ENCODE peak calls at places on chromosomes 13 and 19, in ten cellular contexts. B is AG09319; G is tibial nerve; L is RWPE1; D is CD8-positive, alpha-beta T cell; I is retinal pigment epithelial cell; O is cardiac fibroblast; T is tibial artery; F is PC-9; X is dorsolateral prefrontal cortex. P is an unnamed sample.

GRCh38 chr19:480016-480855 is 16.1 kb upstream of the MADCAM1 start:
- DNase-seq in B (peak), G (peak), L (no peak), D (peak), I (no peak), O (peak), T (peak), F (no peak), X (peak), P (no peak)

GRCh38 chr19:33399745-33400681 is 26.5 kb downstream of the CEBPG start:
- DNase-seq in B (no peak), G (peak), L (no peak), D (no peak), I (no peak), O (no peak), T (peak), F (no peak), X (no peak), P (no peak)

GRCh38 chr13:40269086-40269485 is 397.4 kb downstream of the FOXO1 start:
- DNase-seq in B (no peak), G (no peak), L (no peak), D (no peak), I (no peak), O (peak), T (peak), F (no peak), X (no peak), P (no peak)

GRCh38 chr13:47211106-47211505 is 314.3 kb upstream of the HTR2A start:
- DNase-seq in B (no peak), G (no peak), L (peak), D (no peak), I (no peak), O (peak), T (no peak), F (no peak), X (no peak), P (no peak)

GRCh38 chr13:79626924-79627323 is 146.0 kb downstream of the NDFIP2 start:
- DNase-seq in B (no peak), G (no peak), L (no peak), D (no peak), I (peak), O (no peak), T (no peak), F (no peak), X (no peak), P (no peak)

GRCh38 chr13:89212186-89212585 is 1541.0 kb downstream of the SLITRK5 start:
- DNase-seq in B (no peak), G (no peak), L (no peak), D (no peak), I (no peak), O (no peak), T (no peak), F (no peak), X (no peak), P (no peak)

GRCh38 chr19:52637718-52638585 is at the start of gene ZNF83:
- DNase-seq in B (peak), G (peak), L (peak), D (peak), I (no peak), O (peak), T (peak), F (peak), X (peak), P (peak)

GRCh38 chr13:20498659-20499058 is 27.0 kb downstream of the CRYL1 start:
- DNase-seq in B (no peak), G (no peak), L (no peak), D (no peak), I (no peak), O (no peak), T (no peak), F (no peak), X (no peak), P (no peak)

GRCh38 chr13:80339578-80339840 is 1.4 kb downstream of the SPRY2 start:
- DNase-seq in B (no peak), G (no peak), L (peak), D (no peak), I (no peak), O (peak), T (no peak), F (no peak), X (no peak), P (no peak)

GRCh38 chr19:30792561-30793505 is 420.6 kb downstream of the ZNF536 start:
- DNase-seq in B (no peak), G (no peak), L (no peak), D (no peak), I (no peak), O (no peak), T (no peak), F (no peak), X (no peak), P (no peak)

GRCh38 chr13:23868521-23868920 is 20.7 kb downstream of the MIPEP start:
- DNase-seq in B (no peak), G (no peak), L (peak), D (no peak), I (no peak), O (peak), T (no peak), F (peak), X (no peak), P (no peak)

GRCh38 chr19:2191456-2191931 is 27.8 kb downstream of the DOT1L start:
- DNase-seq in B (no peak), G (no peak), L (no peak), D (no peak), I (no peak), O (no peak), T (no peak), F (no peak), X (no peak), P (no peak)

GRCh38 chr13:40103864-40104263 is 448.4 kb downstream of the COG6 start:
- DNase-seq in B (no peak), G (no peak), L (no peak), D (no peak), I (no peak), O (no peak), T (no peak), F (no peak), X (no peak), P (no peak)

GRCh38 chr19:38024991-38025716 is 118.1 kb downstream of the SIPA1L3 start:
- DNase-seq in B (no peak), G (no peak), L (no peak), D (no peak), I (no peak), O (no peak), T (no peak), F (no peak), X (peak), P (no peak)

GRCh38 chr13:103852036-103852435 is 785.8 kb upstream of the SLC10A2 start:
- DNase-seq in B (no peak), G (no peak), L (no peak), D (no peak), I (no peak), O (no peak), T (no peak), F (no peak), X (no peak), P (no peak)

GRCh38 chr13:90918551-90918950 is 428.9 kb upstream of the MIR17HG start:
- DNase-seq in B (no peak), G (no peak), L (no peak), D (no peak), I (peak), O (peak), T (no peak), F (no peak), X (no peak), P (no peak)

GRCh38 chr19:32223595-32224370 is 121.6 kb upstream of the ZNF507 start:
- DNase-seq in B (no peak), G (no peak), L (no peak), D (no peak), I (no peak), O (no peak), T (no peak), F (no peak), X (no peak), P (no peak)

GRCh38 chr19:47663435-47663910 is 49.7 kb upstream of the EHD2 start:
- DNase-seq in B (peak), G (no peak), L (peak), D (no peak), I (no peak), O (peak), T (no peak), F (peak), X (no peak), P (no peak)

GRCh38 chr19:16226184-16226591 is 28.5 kb downstream of the AP1M1 start:
- DNase-seq in B (no peak), G (peak), L (no peak), D (no peak), I (no peak), O (no peak), T (no peak), F (no peak), X (no peak), P (no peak)

GRCh38 chr19:1449467-1450442 is at the start of gene APC2:
- DNase-seq in B (no peak), G (no peak), L (peak), D (no peak), I (no peak), O (no peak), T (no peak), F (no peak), X (peak), P (no peak)

GRCh38 chr13:99605417-99606321 is 104.4 kb downstream of the TM9SF2 start:
- DNase-seq in B (no peak), G (no peak), L (peak), D (peak), I (no peak), O (no peak), T (peak), F (no peak), X (peak), P (peak)

GRCh38 chr19:35123573-35123972 is 8.0 kb downstream of the FXYD3 start:
- DNase-seq in B (no peak), G (peak), L (no peak), D (no peak), I (no peak), O (peak), T (peak), F (peak), X (no peak), P (no peak)

GRCh38 chr19:30070970-30071632 is 129.1 kb downstream of the URI1 start:
- DNase-seq in B (no peak), G (no peak), L (no peak), D (no peak), I (no peak), O (no peak), T (no peak), F (no peak), X (peak), P (no peak)

GRCh38 chr19:14116918-14117578 is 514 bp downstream of the PRKACA start:
- DNase-seq in B (no peak), G (no peak), L (no peak), D (peak), I (no peak), O (no peak), T (peak), F (peak), X (no peak), P (no peak)

GRCh38 chr19:45130888-45131615 is 29.7 kb downstream of the NKPD1 start:
- DNase-seq in B (no peak), G (no peak), L (peak), D (no peak), I (no peak), O (no peak), T (no peak), F (peak), X (peak), P (no peak)

GRCh38 chr13:26471807-26472206 is 85.7 kb upstream of the WASF3 start:
- DNase-seq in B (no peak), G (no peak), L (no peak), D (no peak), I (no peak), O (no peak), T (no peak), F (no peak), X (no peak), P (no peak)

GRCh38 chr13:44280461-44280860 is 93.2 kb upstream of the SERP2 start:
- DNase-seq in B (no peak), G (no peak), L (no peak), D (no peak), I (no peak), O (no peak), T (no peak), F (no peak), X (no peak), P (no peak)

GRCh38 chr13:109977212-109977968 is 191.0 kb upstream of the IRS2 start:
- DNase-seq in B (no peak), G (no peak), L (no peak), D (no peak), I (no peak), O (no peak), T (no peak), F (no peak), X (no peak), P (no peak)

GRCh38 chr19:35291259-35291658 is 702 bp upstream of the MAG start:
- DNase-seq in B (no peak), G (no peak), L (no peak), D (no peak), I (no peak), O (no peak), T (no peak), F (peak), X (no peak), P (no peak)

GRCh38 chr13:80705371-80706163 is 364.6 kb upstream of the SPRY2 start:
- DNase-seq in B (no peak), G (no peak), L (no peak), D (no peak), I (no peak), O (no peak), T (no peak), F (no peak), X (no peak), P (no peak)

GRCh38 chr13:41196620-41197019 is 2.3 kb upstream of the KBTBD7 start:
- DNase-seq in B (no peak), G (no peak), L (no peak), D (no peak), I (no peak), O (peak), T (no peak), F (no peak), X (no peak), P (no peak)

GRCh38 chr13:87444135-87444534 is 227.0 kb upstream of the SLITRK5 start:
- DNase-seq in B (no peak), G (no peak), L (no peak), D (no peak), I (no peak), O (no peak), T (no peak), F (no peak), X (no peak), P (no peak)

GRCh38 chr13:25905411-25906010 is 146.3 kb downstream of the SHISA2 start:
- DNase-seq in B (no peak), G (no peak), L (no peak), D (no peak), I (no peak), O (no peak), T (no peak), F (no peak), X (no peak), P (no peak)

GRCh38 chr13:29548722-29549446 is 46.6 kb downstream of the SLC7A1 start:
- DNase-seq in B (no peak), G (no peak), L (no peak), D (no peak), I (peak), O (peak), T (no peak), F (no peak), X (no peak), P (no peak)

GRCh38 chr13:60226507-60226906 is 62.8 kb upstream of the DIAPH3 start:
- DNase-seq in B (peak), G (no peak), L (peak), D (no peak), I (peak), O (peak), T (no peak), F (no peak), X (no peak), P (no peak)

GRCh38 chr19:1066748-1067340 is at the start of gene ARHGAP45:
- DNase-seq in B (no peak), G (no peak), L (no peak), D (peak), I (no peak), O (no peak), T (no peak), F (no peak), X (no peak), P (peak)

GRCh38 chr19:53659292-53659691 is 27.5 kb downstream of the DPRX start:
- DNase-seq in B (no peak), G (no peak), L (peak), D (no peak), I (no peak), O (peak), T (no peak), F (peak), X (no peak), P (no peak)
- TF ChIP-seq CTCF in B (no peak), G (peak), L (no peak), D (no peak), I (no peak), O (peak), T (no peak), F (peak), X (no peak), P (no peak)

GRCh38 chr19:39156230-39156890 is 30.8 kb downstream of the PAK4 start:
- DNase-seq in B (no peak), G (no peak), L (no peak), D (no peak), I (no peak), O (no peak), T (no peak), F (no peak), X (no peak), P (no peak)

GRCh38 chr19:39154084-39154625 is 28.6 kb downstream of the PAK4 start:
- DNase-seq in B (no peak), G (no peak), L (no peak), D (no peak), I (no peak), O (no peak), T (no peak), F (no peak), X (no peak), P (no peak)

GRCh38 chr19:39155741-39156140 is 30.2 kb downstream of the PAK4 start:
- DNase-seq in B (no peak), G (no peak), L (no peak), D (no peak), I (no peak), O (no peak), T (no peak), F (no peak), X (no peak), P (no peak)

GRCh38 chr19:39155114-39155700 is 29.6 kb downstream of the PAK4 start:
- DNase-seq in B (no peak), G (no peak), L (no peak), D (no peak), I (no peak), O (no peak), T (no peak), F (no peak), X (no peak), P (no peak)

DNA sequence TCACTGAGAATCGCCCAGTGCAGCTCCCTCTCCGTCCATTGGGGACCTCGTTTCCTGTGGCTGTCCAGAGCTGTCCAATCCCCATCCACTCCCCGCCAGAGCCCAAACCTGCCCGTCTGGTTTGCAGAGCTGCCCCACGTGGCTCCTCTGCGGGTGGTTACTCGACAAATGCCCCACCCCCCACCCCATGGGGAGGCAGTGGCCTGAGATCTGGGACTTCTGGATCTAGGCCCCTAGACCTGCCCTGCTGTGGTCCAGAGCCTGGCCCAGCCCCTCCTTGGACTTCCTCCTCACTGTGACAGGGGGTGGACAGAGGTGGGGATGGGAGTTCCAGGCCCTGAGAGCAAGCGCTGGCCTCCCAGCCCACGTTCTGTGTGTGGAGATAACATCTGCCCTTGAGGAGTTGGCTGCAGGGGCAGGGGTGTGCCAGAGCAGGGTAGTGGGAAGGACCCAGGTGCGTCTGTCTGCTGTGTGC is 29.1 kb downstream of the PAK4 start:
- DNase-seq in B (no peak), G (no peak), L (peak), D (no peak), I (no peak), O (no peak), T (no peak), F (peak), X (no peak), P (no peak)
- TF ChIP-seq CTCF in B (no peak), G (no peak), L (no peak), D (no peak), I (peak), O (no peak), T (no peak), F (no peak), X (no peak), P (no peak)

GRCh38 chr19:55246462-55247451 is 12.1 kb downstream of the PPP6R1 start:
- DNase-seq in B (no peak), G (no peak), L (no peak), D (no peak), I (no peak), O (no peak), T (no peak), F (no peak), X (no peak), P (no peak)

GRCh38 chr19:55248166-55248675 is 10.6 kb downstream of the PPP6R1 start:
- DNase-seq in B (no peak), G (no peak), L (no peak), D (no peak), I (no peak), O (no peak), T (no peak), F (no peak), X (no peak), P (no peak)

GRCh38 chr19:55249841-55250240 is 9.0 kb downstream of the PPP6R1 start:
- DNase-seq in B (no peak), G (no peak), L (no peak), D (no peak), I (no peak), O (no peak), T (no peak), F (no peak), X (no peak), P (no peak)

GRCh38 chr19:55248704-55249103 is 10.1 kb downstream of the PPP6R1 start:
- DNase-seq in B (no peak), G (no peak), L (no peak), D (no peak), I (no peak), O (no peak), T (no peak), F (no peak), X (no peak), P (no peak)

DNA sequence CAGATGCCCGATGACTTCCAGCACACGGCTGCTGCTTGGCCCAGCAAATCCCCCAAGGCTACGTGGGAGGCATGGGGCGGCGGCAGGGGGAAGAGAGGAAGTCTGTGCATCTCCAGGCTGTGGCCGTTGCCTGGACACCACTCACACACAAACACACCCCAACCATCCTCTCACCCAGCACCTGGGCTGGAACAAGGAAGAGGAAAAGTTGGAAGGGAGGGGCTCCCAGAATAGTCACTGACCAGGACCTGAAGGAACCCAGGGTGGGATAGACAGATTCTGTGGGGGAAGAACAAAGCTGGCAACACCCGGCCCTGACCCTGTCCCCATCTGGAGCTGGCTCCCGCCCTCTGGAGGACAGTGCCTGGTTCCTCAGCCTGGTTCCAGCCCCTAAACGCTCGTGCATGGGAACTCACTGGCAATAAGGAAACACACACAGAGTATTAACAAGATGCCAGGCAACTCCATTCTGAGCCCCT is 11.2 kb downstream of the PPP6R1 start:
- DNase-seq in B (peak), G (no peak), L (peak), D (no peak), I (no peak), O (peak), T (no peak), F (peak), X (no peak), P (no peak)
- TF ChIP-seq CTCF in B (no peak), G (no peak), L (no peak), D (no peak), I (no peak), O (no peak), T (no peak), F (no peak), X (no peak), P (no peak)

DNA sequence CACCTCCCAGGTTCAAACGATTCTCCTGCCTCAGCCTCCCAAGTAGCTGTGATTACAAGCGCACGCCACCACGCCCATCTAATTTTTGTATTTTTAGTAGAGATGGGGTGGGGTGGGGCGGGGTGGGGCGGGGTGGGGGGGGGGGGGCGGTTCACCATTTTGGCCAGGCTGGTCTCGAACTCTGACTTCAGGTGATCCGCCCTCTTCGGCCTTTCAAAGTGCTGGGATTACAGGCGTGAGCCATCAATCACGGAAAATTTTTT is 541 bp upstream of the DPP9 start:
- DNase-seq in B (no peak), G (no peak), L (no peak), D (no peak), I (no peak), O (no peak), T (no peak), F (no peak), X (no peak), P (no peak)
- TF ChIP-seq CTCF in B (no peak), G (no peak), L (no peak), D (no peak), I (no peak), O (no peak), T (no peak), F (no peak), X (no peak), P (no peak)

GRCh38 chr13:97945792-97946419 is 7.6 kb upstream of the IPO5 start:
- DNase-seq in B (no peak), G (no peak), L (no peak), D (no peak), I (no peak), O (peak), T (no peak), F (peak), X (no peak), P (no peak)
- TF ChIP-seq CTCF in B (no peak), G (no peak), L (no peak), D (no peak), I (no peak), O (peak), T (no peak), F (no peak), X (no peak), P (no peak)